ENCODE peak calls at places on chromosomes 4 and X, in seven cellular contexts. One of them, this sample, is unnamed.

GRCh38 chr4:47031713-47032404 is 492 bp downstream of the GABRB1 start:
- DNase-seq in GM12891: no peak
- DNase-seq in K562: no peak
- DNase-seq in SK-N-SH: peak
- DNase-seq in H1: no peak
- DNase-seq in GM12878: no peak
- DNase-seq in HepG2: no peak
- DNase-seq in this sample: no peak

GRCh38 chr4:121096629-121097028 is 24.3 kb upstream of the NDNF start:
- DNase-seq in GM12891: no peak
- DNase-seq in K562: no peak
- DNase-seq in SK-N-SH: peak
- DNase-seq in H1: no peak
- DNase-seq in GM12878: no peak
- DNase-seq in HepG2: peak
- DNase-seq in this sample: no peak

GRCh38 chrX:136768469-136769084 is 12.2 kb downstream of the ARHGEF6 start:
- DNase-seq in GM12891: no peak
- DNase-seq in K562: peak
- DNase-seq in SK-N-SH: peak
- DNase-seq in H1: no peak
- DNase-seq in GM12878: no peak
- DNase-seq in HepG2: no peak
- DNase-seq in this sample: no peak

GRCh38 chr4:109559625-109559982 is 442 bp upstream of the MCUB start:
- DNase-seq in GM12891: peak
- DNase-seq in K562: peak
- DNase-seq in SK-N-SH: peak
- DNase-seq in H1: peak
- DNase-seq in GM12878: no peak
- DNase-seq in HepG2: no peak
- DNase-seq in this sample: peak

GRCh38 chrX:103550415-103551051 is 31.2 kb upstream of the RAB40A start:
- DNase-seq in GM12891: no peak
- DNase-seq in K562: no peak
- DNase-seq in SK-N-SH: no peak
- DNase-seq in H1: no peak
- DNase-seq in GM12878: no peak
- DNase-seq in HepG2: no peak
- DNase-seq in this sample: no peak

GRCh38 chrX:73785493-73785892 is 222.5 kb downstream of the CHIC1 start:
- DNase-seq in GM12891: no peak
- DNase-seq in K562: no peak
- DNase-seq in SK-N-SH: no peak
- DNase-seq in H1: no peak
- DNase-seq in GM12878: no peak
- DNase-seq in HepG2: no peak
- DNase-seq in this sample: no peak

GRCh38 chrX:71546879-71547278 is 14.0 kb downstream of the OGT start:
- DNase-seq in GM12891: no peak
- DNase-seq in K562: no peak
- DNase-seq in SK-N-SH: no peak
- DNase-seq in H1: no peak
- DNase-seq in GM12878: no peak
- DNase-seq in HepG2: no peak
- DNase-seq in this sample: no peak

GRCh38 chr4:61202638-61203495 is 2.7 kb downstream of the ADGRL3 start:
- DNase-seq in GM12891: peak
- DNase-seq in K562: no peak
- DNase-seq in SK-N-SH: peak
- DNase-seq in H1: peak
- DNase-seq in GM12878: no peak
- DNase-seq in HepG2: no peak
- DNase-seq in this sample: peak

GRCh38 chr4:186846426-186846825 is 122.8 kb upstream of the FAT1 start:
- DNase-seq in GM12891: no peak
- DNase-seq in K562: no peak
- DNase-seq in SK-N-SH: no peak
- DNase-seq in H1: no peak
- DNase-seq in GM12878: no peak
- DNase-seq in HepG2: no peak
- DNase-seq in this sample: no peak

GRCh38 chr4:47104986-47105385 is 73.6 kb downstream of the GABRB1 start:
- DNase-seq in GM12891: no peak
- DNase-seq in K562: no peak
- DNase-seq in SK-N-SH: no peak
- DNase-seq in H1: no peak
- DNase-seq in GM12878: no peak
- DNase-seq in HepG2: no peak
- DNase-seq in this sample: no peak

GRCh38 chr4:176755624-176756023 is 37.1 kb downstream of the VEGFC start:
- DNase-seq in GM12891: no peak
- DNase-seq in K562: no peak
- DNase-seq in SK-N-SH: no peak
- DNase-seq in H1: no peak
- DNase-seq in GM12878: no peak
- DNase-seq in HepG2: no peak
- DNase-seq in this sample: no peak

GRCh38 chr4:139030614-139031235 is 15.1 kb downstream of the NOCT start:
- DNase-seq in GM12891: peak
- DNase-seq in K562: peak
- DNase-seq in SK-N-SH: peak
- DNase-seq in H1: peak
- DNase-seq in GM12878: peak
- DNase-seq in HepG2: peak
- DNase-seq in this sample: peak

GRCh38 chr4:45160932-45161331 is 434.6 kb upstream of the GNPDA2 start:
- DNase-seq in GM12891: no peak
- DNase-seq in K562: no peak
- DNase-seq in SK-N-SH: no peak
- DNase-seq in H1: no peak
- DNase-seq in GM12878: no peak
- DNase-seq in HepG2: no peak
- DNase-seq in this sample: no peak

GRCh38 chr4:119394826-119395225 is 72.9 kb upstream of the FABP2 start:
- DNase-seq in GM12891: no peak
- DNase-seq in K562: peak
- DNase-seq in SK-N-SH: peak
- DNase-seq in H1: no peak
- DNase-seq in GM12878: no peak
- DNase-seq in HepG2: no peak
- DNase-seq in this sample: no peak

GRCh38 chr4:153181293-153182080 is 22.8 kb upstream of the TRIM2 start:
- DNase-seq in GM12891: no peak
- DNase-seq in K562: no peak
- DNase-seq in SK-N-SH: no peak
- DNase-seq in H1: no peak
- DNase-seq in GM12878: no peak
- DNase-seq in HepG2: no peak
- DNase-seq in this sample: no peak

GRCh38 chr4:99483636-99484035 is 27.2 kb upstream of the C4orf17 start:
- DNase-seq in GM12891: no peak
- DNase-seq in K562: no peak
- DNase-seq in SK-N-SH: no peak
- DNase-seq in H1: no peak
- DNase-seq in GM12878: no peak
- DNase-seq in HepG2: no peak
- DNase-seq in this sample: no peak

DNA sequence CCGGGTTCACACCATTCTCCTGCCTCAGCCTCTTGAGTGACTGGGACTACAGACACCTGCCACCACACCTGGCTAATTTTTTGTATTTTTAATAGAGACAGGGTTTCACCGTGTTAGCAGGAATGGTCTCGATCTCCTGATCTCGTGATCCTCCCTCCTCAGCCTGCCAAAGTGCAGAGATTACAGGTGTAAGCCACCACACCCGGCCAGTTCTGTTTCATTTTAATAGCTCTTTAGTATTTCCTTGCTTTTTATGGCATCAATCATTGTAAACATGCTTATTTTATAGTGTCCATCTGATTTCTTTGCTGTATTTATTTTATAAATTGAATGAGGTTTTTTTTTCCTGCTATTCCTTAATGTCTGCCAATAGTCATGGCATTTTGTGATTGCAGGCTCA is 7.6 kb upstream of the AP1AR start:
- DNase-seq in GM12891: no peak
- DNase-seq in K562: no peak
- DNase-seq in SK-N-SH: no peak
- DNase-seq in H1: no peak
- DNase-seq in GM12878: no peak
- DNase-seq in HepG2: no peak
- DNase-seq in this sample: no peak
- TF ChIP-seq TAF1 in GM12891: no peak
- TF ChIP-seq TAF1 in K562: no peak
- TF ChIP-seq TAF1 in SK-N-SH: no peak
- TF ChIP-seq TAF1 in H1: no peak
- TF ChIP-seq TAF1 in GM12878: no peak
- TF ChIP-seq TAF1 in HepG2: no peak
- TF ChIP-seq TAF1 in this sample: no peak

DNA sequence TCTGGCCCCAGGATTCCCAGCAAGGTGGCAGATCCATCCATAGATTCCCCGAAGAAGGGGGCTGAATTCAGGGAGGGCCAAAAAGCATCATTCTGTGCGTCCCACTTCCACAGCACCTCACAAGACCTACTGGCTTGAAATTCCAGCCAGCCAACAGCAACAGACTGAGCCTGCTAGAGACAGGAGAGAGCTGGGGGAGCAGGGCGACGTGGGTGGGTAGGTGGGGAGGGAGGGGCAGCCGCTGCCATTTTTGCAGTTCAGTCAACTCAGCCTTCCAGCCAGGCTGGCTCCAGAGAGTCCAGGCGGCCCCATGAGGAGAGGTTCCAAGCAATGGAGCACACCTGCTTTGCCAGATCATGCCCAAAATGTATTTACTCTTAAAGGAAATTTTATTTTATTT is 117.6 kb upstream of the DCAF12L1 start:
- DNase-seq in GM12891: no peak
- DNase-seq in K562: no peak
- DNase-seq in SK-N-SH: no peak
- DNase-seq in H1: no peak
- DNase-seq in GM12878: no peak
- DNase-seq in HepG2: no peak
- DNase-seq in this sample: no peak
- TF ChIP-seq TAF1 in GM12891: no peak
- TF ChIP-seq TAF1 in K562: no peak
- TF ChIP-seq TAF1 in SK-N-SH: no peak
- TF ChIP-seq TAF1 in H1: no peak
- TF ChIP-seq TAF1 in GM12878: no peak
- TF ChIP-seq TAF1 in HepG2: no peak
- TF ChIP-seq TAF1 in this sample: no peak

GRCh38 chr4:26020896-26021295 is 106.9 kb downstream of the SMIM20 start:
- DNase-seq in GM12891: no peak
- DNase-seq in K562: no peak
- DNase-seq in SK-N-SH: no peak
- DNase-seq in H1: no peak
- DNase-seq in GM12878: no peak
- DNase-seq in HepG2: peak
- DNase-seq in this sample: no peak

GRCh38 chr4:26020083-26020668 is 106.2 kb downstream of the SMIM20 start:
- DNase-seq in GM12891: no peak
- DNase-seq in K562: no peak
- DNase-seq in SK-N-SH: no peak
- DNase-seq in H1: no peak
- DNase-seq in GM12878: no peak
- DNase-seq in HepG2: no peak
- DNase-seq in this sample: no peak

GRCh38 chr4:26022346-26022891 is 108.4 kb downstream of the SMIM20 start:
- DNase-seq in GM12891: no peak
- DNase-seq in K562: no peak
- DNase-seq in SK-N-SH: no peak
- DNase-seq in H1: no peak
- DNase-seq in GM12878: no peak
- DNase-seq in HepG2: peak
- DNase-seq in this sample: no peak

GRCh38 chr4:26023191-26023972 is 109.4 kb downstream of the SMIM20 start:
- DNase-seq in GM12891: no peak
- DNase-seq in K562: no peak
- DNase-seq in SK-N-SH: no peak
- DNase-seq in H1: no peak
- DNase-seq in GM12878: no peak
- DNase-seq in HepG2: peak
- DNase-seq in this sample: no peak

DNA sequence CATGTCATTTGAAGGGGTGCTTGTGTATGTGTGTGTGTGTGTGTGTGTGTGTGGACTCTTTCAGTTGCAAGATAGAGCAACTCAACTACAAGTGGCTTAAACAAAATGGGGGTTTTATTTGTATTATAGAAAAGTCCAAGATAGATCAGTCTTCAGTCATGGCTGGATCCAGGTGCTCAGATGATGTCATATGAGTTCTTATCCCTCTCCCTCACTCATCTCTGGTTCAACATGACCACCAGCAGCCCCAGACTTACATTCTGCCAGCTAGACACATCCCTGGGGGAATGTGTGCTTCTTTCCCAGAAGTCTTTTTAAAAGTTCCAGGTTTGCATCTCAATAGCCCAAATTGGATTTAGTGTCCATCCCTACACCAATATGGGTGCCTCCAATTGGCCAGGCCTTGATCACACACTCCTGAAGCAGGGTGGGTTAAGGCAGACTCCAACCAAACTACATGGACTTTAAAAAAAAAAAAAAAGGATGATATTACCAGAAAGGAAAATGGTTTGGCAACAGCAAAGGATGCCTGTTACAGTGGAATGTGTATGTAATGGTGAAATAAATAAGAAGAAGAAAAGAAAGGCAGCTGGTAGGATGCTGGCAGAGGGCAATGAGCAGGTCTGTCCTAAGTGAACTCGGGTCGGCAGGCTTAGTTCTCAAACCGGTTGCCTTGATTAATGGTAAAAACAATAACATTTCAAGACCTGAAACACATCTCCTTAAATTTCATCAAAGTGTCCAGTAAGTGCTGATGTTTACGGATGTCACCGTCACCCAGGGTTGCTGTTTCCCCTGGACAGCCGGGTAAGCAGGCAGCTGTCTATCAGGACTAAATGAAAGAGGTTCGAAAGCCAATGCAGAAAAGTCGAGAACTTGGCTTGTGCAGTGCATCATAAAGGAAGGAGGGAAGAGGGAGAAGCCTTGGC is 107.7 kb downstream of the SMIM20 start:
- DNase-seq in GM12891: no peak
- DNase-seq in K562: no peak
- DNase-seq in SK-N-SH: no peak
- DNase-seq in H1: no peak
- DNase-seq in GM12878: no peak
- DNase-seq in HepG2: no peak
- DNase-seq in this sample: no peak
- TF ChIP-seq TAF1 in GM12891: no peak
- TF ChIP-seq TAF1 in K562: no peak
- TF ChIP-seq TAF1 in SK-N-SH: no peak
- TF ChIP-seq TAF1 in H1: no peak
- TF ChIP-seq TAF1 in GM12878: no peak
- TF ChIP-seq TAF1 in HepG2: no peak
- TF ChIP-seq TAF1 in this sample: no peak

DNA sequence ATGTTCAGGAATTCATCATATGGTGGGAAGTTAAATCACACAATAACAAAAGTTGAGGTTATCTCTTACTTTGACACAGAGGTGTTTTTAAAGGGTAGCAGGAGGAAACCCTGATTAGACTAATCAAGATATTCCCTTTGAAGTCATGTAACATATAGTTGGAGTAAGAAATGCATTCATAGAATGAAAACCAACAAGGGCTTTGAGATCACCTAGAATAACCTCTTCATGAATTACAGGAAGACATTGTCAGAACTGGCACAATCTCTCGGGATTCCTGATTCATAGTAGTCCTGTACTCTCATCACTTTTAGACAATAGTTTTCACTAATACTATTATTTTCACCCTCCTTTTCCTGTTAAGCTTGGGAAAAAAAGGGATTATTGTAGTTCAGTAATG is 170.2 kb downstream of the PPP3CA start:
- DNase-seq in GM12891: no peak
- DNase-seq in K562: no peak
- DNase-seq in SK-N-SH: no peak
- DNase-seq in H1: no peak
- DNase-seq in GM12878: no peak
- DNase-seq in HepG2: no peak
- DNase-seq in this sample: no peak
- TF ChIP-seq TAF1 in GM12891: no peak
- TF ChIP-seq TAF1 in K562: no peak
- TF ChIP-seq TAF1 in SK-N-SH: no peak
- TF ChIP-seq TAF1 in H1: no peak
- TF ChIP-seq TAF1 in GM12878: no peak
- TF ChIP-seq TAF1 in HepG2: no peak
- TF ChIP-seq TAF1 in this sample: no peak

This sample was measured in GM12892.